ENCODE peak calls at places on chromosomes 5 and 9, in seven cellular contexts. X is small intestine, C is GF-D8, V is nephron progenitor cell, I is fibroblast of lung, E is kidney tubule cell, S is progenitor cell of endocrine pancreas. F is an unnamed sample.

GRCh38 chr9:76530458-76531100 is 71.6 kb downstream of the GCNT1 start:
- DNase-seq in C (no peak), E (no peak), S (no peak), I (peak), X (no peak), V (no peak), F (peak)

GRCh38 chr5:126982195-126982594 is 48.2 kb downstream of the MARCHF3 start:
- DNase-seq in X (no peak), C (no peak), E (no peak), S (no peak), V (no peak), I (no peak), F (no peak)

GRCh38 chr9:133850161-133850560 is 112.0 kb upstream of the SARDH start:
- DNase-seq in X (no peak), I (no peak), E (no peak), V (no peak), C (no peak), S (no peak), F (no peak)

GRCh38 chr9:124286292-124286931 is 28.7 kb downstream of the NEK6 start:
- DNase-seq in I (peak), E (peak), C (peak), V (no peak), S (no peak), X (peak), F (peak)

GRCh38 chr5:143889986-143890385 is 78.0 kb downstream of the HMHB1 start:
- DNase-seq in I (peak), C (no peak), S (no peak), X (no peak), V (no peak), E (no peak), F (peak)

GRCh38 chr9:112971415-112971814 is 40.6 kb downstream of the ZNF883 start:
- DNase-seq in X (peak), S (no peak), I (no peak), C (no peak), E (peak), V (peak), F (peak)

GRCh38 chr9:115403753-115404152 is 285.8 kb upstream of the TNC start:
- DNase-seq in C (no peak), I (no peak), E (no peak), S (no peak), V (no peak), X (no peak), F (no peak)

GRCh38 chr9:93189369-93190132 is 5.6 kb downstream of the WNK2 start:
- DNase-seq in V (no peak), C (no peak), S (no peak), E (no peak), X (no peak), I (no peak), F (no peak)

GRCh38 chr5:74761241-74761640 is 5.7 kb downstream of the GFM2 start:
- DNase-seq in I (no peak), E (peak), S (no peak), X (no peak), C (no peak), V (no peak), F (no peak)

GRCh38 chr5:110817437-110817836 is 78.6 kb downstream of the SLC25A46 start:
- DNase-seq in C (no peak), X (no peak), E (peak), S (no peak), I (peak), V (no peak), F (no peak)

GRCh38 chr5:163682226-163682625 is 176.8 kb downstream of the MAT2B start:
- DNase-seq in X (no peak), I (peak), C (no peak), E (no peak), S (no peak), V (no peak), F (no peak)

GRCh38 chr9:81649475-81649874 is 39.9 kb downstream of the TLE1 start:
- DNase-seq in I (no peak), S (no peak), X (peak), E (no peak), C (no peak), V (no peak), F (no peak)

GRCh38 chr9:23829580-23830458 is 3.8 kb upstream of the ELAVL2 start:
- DNase-seq in E (peak), V (peak), X (no peak), I (peak), C (no peak), S (no peak), F (peak)

GRCh38 chr5:154303133-154303532 is 112.6 kb downstream of the GALNT10 start:
- DNase-seq in V (no peak), C (no peak), X (peak), E (no peak), I (no peak), S (no peak), F (no peak)

GRCh38 chr5:67842806-67843205 is 372.8 kb upstream of the PIK3R1 start:
- DNase-seq in S (no peak), E (no peak), X (no peak), V (no peak), I (peak), C (no peak), F (peak)

GRCh38 chr5:179816401-179817070 is 4.2 kb upstream of the SQSTM1 start:
- DNase-seq in S (no peak), C (no peak), I (no peak), E (no peak), V (no peak), X (no peak), F (no peak)

GRCh38 chr9:3277200-3277599 is 248.6 kb downstream of the RFX3 start:
- DNase-seq in C (peak), X (no peak), E (no peak), V (no peak), I (no peak), S (no peak), F (no peak)

GRCh38 chr9:90002299-90003045 is 397.7 kb downstream of the GADD45G start:
- DNase-seq in V (no peak), E (no peak), S (no peak), X (no peak), I (no peak), C (no peak), F (no peak)

GRCh38 chr5:51279983-51280382 is 103.3 kb upstream of the ISL1 start:
- DNase-seq in I (no peak), S (no peak), C (no peak), E (no peak), X (no peak), V (no peak), F (no peak)

GRCh38 chr5:89283758-89284493 is 400.9 kb upstream of the MEF2C start:
- DNase-seq in E (peak), S (no peak), I (no peak), V (no peak), X (no peak), C (no peak), F (no peak)

GRCh38 chr9:130893250-130894101 is 3.1 kb downstream of the QRFP start:
- DNase-seq in V (peak), S (no peak), E (no peak), C (peak), I (no peak), X (no peak), F (no peak)

GRCh38 chr9:113963914-113964739 is 88.0 kb downstream of the ZNF618 start:
- DNase-seq in I (no peak), E (no peak), X (no peak), C (no peak), V (no peak), S (no peak), F (no peak)

GRCh38 chr5:153489611-153490010 is 859 bp upstream of the GRIA1 start:
- DNase-seq in I (no peak), E (no peak), C (no peak), V (no peak), S (no peak), X (no peak), F (no peak)

GRCh38 chr5:165029471-165029870 is 1524.1 kb downstream of the MAT2B start:
- DNase-seq in I (peak), S (no peak), C (peak), V (peak), E (peak), X (no peak), F (no peak)

GRCh38 chr5:100595152-100595811 is 60.1 kb downstream of the FAM174A start:
- DNase-seq in E (peak), V (no peak), X (peak), S (no peak), C (no peak), I (peak), F (no peak)

GRCh38 chr5:58666598-58667595 is 84.0 kb downstream of the RAB3C start:
- DNase-seq in X (no peak), E (no peak), C (no peak), S (no peak), V (no peak), I (no peak), F (no peak)

GRCh38 chr5:163718256-163718655 is 212.8 kb downstream of the MAT2B start:
- DNase-seq in E (no peak), S (no peak), C (no peak), V (no peak), X (no peak), I (no peak), F (no peak)

F was measured in cardiac muscle cell.